ENCODE peak calls at places on chromosome 5, in ten cellular contexts. X, F, K, N, E, S, L, Y, U and B are unnamed samples.

GRCh38 chr5:56698463-56699381 is 116.6 kb upstream of the MAP3K1 start:
- DNase-seq in L (no peak), E (no peak), U (no peak), X (no peak), N (no peak), K (no peak), S (no peak), F (no peak), Y (no peak), B (no peak)

GRCh38 chr5:179668404-179668803 is 12.4 kb downstream of the CBY3 start:
- DNase-seq in F (peak; percentile 44), K (peak; percentile 70), L (peak; percentile 66), X (peak; percentile 54), S (no peak), Y (peak; percentile 36), E (peak; percentile 74), N (no peak), U (no peak), B (peak; percentile 53)

GRCh38 chr5:67089200-67089725 is 107.3 kb downstream of the CD180 start:
- DNase-seq in K (peak; percentile 52), F (peak; percentile 22), Y (no peak), L (peak; percentile 14), N (no peak), U (peak; percentile 8), X (peak; percentile 65), E (peak; percentile 68), S (no peak), B (peak; percentile 36)

GRCh38 chr5:175590471-175590881 is 67.4 kb upstream of the HRH2 start:
- DNase-seq in U (no peak), S (no peak), L (peak; percentile 82), X (peak; percentile 25), F (peak; percentile 82), E (peak; percentile 4), Y (no peak), K (peak; percentile 40), N (no peak), B (peak; percentile 15)

GRCh38 chr5:33153891-33154290 is 286.9 kb upstream of the TARS1 start:
- DNase-seq in N (no peak), X (peak; percentile 37), S (no peak), Y (no peak), L (no peak), U (no peak), E (peak; percentile 27), F (no peak), K (peak; percentile 53), B (no peak)

GRCh38 chr5:11656940-11657339 is 247.3 kb downstream of the CTNND2 start:
- DNase-seq in N (no peak), U (no peak), Y (no peak), S (no peak), X (no peak), E (no peak), L (no peak), K (no peak), F (no peak), B (no peak)

GRCh38 chr5:88952344-88952743 is 69.4 kb upstream of the MEF2C start:
- DNase-seq in U (peak; percentile 18), L (peak; percentile 23), N (no peak), F (peak; percentile 41), S (no peak), E (peak; percentile 60), Y (no peak), X (peak; percentile 25), K (peak; percentile 33), B (no peak)

GRCh38 chr5:92554447-92555085 is 1026.5 kb downstream of the NR2F1-AS1 start:
- DNase-seq in U (no peak), E (no peak), S (no peak), F (no peak), L (no peak), N (no peak), Y (no peak), K (no peak), X (no peak), B (no peak)

DNA sequence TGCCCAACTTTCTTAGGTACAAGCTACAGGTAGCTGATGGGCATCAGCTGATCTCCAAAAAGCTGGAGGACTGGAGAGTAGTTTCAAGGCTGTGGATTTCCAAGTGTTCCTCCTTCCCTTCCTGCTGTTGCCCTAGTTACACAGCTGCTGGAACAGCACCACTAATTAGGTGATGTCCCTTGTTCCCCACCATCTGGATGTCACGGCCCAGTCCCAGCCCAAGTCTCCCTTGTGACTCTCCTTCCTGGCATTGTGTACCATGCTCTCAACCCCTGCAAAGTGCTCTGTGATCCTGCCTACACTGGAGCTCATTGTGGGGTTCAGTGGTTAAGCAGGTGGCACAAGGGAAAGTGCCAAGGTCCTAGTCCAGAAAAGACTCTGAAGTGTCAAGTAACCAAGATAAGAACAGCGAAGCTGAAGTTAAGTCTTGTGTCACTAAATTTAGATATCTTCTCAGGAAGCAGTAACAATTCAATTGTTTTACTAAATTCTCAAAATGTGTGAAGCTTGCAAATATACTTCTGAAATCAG is 604.5 kb downstream of the ISL1 start:
- DNase-seq in L (no peak), U (no peak), F (no peak), K (no peak), X (no peak), E (no peak), Y (no peak), N (no peak), S (no peak), B (no peak)
- H3K4me3 ChIP-seq in L (no peak overlapping the region), U (no peak overlapping the region), F (no peak overlapping the region), K (no peak overlapping the region), X (no peak overlapping the region), E (no peak overlapping the region), Y (no peak overlapping the region), N (no peak overlapping the region), S (no peak overlapping the region), B (no peak overlapping the region)

DNA sequence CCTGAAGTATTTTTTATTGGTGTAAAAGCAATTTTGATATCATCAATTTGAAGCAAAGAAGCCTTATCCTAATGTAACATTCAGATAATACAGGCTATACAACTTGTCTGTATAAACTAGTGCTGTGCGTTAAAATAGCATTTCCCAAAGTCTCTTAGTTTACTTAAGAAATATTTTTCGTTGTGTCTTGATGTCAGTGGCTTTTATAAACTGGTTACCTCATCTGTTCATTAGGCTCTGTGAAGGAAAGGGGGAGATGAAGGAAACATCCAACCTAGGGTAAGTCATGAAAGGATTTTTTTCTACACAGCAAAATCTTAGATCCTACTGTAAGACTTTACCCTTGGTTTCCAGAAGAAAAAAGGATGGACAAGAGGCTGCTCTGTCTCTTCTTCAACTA is 272.9 kb downstream of the PJA2 start:
- DNase-seq in X (peak; percentile 61), F (no peak), U (peak; percentile 18), L (no peak), E (no peak), N (no peak), K (no peak), Y (no peak), S (no peak), B (no peak)
- TF ChIP-seq CTCF in X (no peak), F (no peak), U (no peak), L (no peak), E (no peak), N (no peak), K (no peak), Y (no peak), S (no peak), B (no peak)

GRCh38 chr5:72177538-72177937 is 70.3 kb downstream of the MAP1B start:
- DNase-seq in F (no peak), N (no peak), E (no peak), U (no peak), S (no peak), K (no peak), X (no peak), L (no peak), Y (no peak), B (no peak)

GRCh38 chr5:72180925-72181324 is 73.7 kb downstream of the MAP1B start:
- DNase-seq in S (no peak), U (no peak), X (no peak), Y (no peak), N (no peak), L (no peak), K (no peak), E (no peak), F (no peak), B (no peak)

GRCh38 chr5:72183231-72183630 is 76.0 kb downstream of the MAP1B start:
- DNase-seq in L (no peak), U (no peak), Y (no peak), K (no peak), X (no peak), E (no peak), F (no peak), N (no peak), S (no peak), B (no peak)

GRCh38 chr5:72179816-72180440 is 72.7 kb downstream of the MAP1B start:
- DNase-seq in X (no peak), E (no peak), S (no peak), F (no peak), U (no peak), L (no peak), K (no peak), N (no peak), Y (no peak), B (peak; percentile 31)

DNA sequence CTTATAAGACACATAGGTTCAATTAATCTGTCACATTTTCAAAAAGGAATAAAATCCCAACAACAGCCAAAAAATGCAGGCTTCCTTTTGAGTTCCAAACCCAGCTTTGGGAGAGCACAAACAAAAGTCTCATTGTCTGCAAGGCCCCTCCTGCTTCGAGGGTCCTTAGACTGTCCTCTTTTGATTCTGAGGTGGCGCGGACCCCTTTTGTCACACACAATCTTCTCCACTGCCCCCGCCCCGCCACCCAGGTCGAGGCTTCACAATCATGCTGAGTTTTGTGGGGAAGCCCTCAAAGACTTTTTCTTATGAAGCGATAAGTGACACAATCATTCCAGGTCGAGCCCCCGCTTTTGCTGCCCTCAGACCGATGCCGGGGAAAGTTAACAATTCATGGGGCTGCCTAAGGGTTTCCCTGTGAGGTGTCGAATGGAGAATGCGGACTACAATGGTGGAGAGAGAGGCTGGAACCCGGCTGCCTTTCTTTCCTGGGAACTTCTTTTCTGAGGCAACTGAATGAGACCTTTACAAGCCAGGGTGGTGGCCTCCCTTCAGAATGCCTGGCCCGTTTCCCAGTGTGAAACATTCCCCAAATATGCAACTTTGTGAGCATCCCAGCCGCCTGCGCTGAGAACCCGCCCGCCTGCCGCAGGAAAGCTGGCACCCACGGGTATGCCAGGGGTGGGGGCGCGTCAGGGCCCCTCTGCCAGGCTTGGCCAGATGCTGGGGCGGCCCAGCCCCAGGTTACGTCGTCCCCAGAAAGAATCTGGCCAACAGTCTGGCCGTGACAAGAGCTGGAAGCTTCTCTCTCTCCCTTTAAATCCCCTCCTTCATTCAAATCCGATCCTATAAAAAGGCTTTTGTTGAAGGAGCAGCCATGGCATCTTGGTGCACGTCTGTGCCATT is 71.9 kb downstream of the MAP1B start:
- DNase-seq in E (peak; percentile 96), U (peak; percentile 74), K (peak; percentile 95), N (no peak), Y (peak; percentile 17), L (peak; percentile 95), S (peak; percentile 78), F (peak; percentile 96), X (peak; percentile 91), B (peak; percentile 94)
- H3K4me3 ChIP-seq in E (peak overlapping the region; percentile 38), U (peak overlapping the region; percentile 31), K (no peak overlapping the region), N (no peak overlapping the region), Y (no peak overlapping the region), L (peak overlapping the region; percentile 42), S (peak overlapping the region; percentile 14), F (peak overlapping the region; percentile 58), X (no peak overlapping the region), B (peak overlapping the region; percentile 54)

DNA sequence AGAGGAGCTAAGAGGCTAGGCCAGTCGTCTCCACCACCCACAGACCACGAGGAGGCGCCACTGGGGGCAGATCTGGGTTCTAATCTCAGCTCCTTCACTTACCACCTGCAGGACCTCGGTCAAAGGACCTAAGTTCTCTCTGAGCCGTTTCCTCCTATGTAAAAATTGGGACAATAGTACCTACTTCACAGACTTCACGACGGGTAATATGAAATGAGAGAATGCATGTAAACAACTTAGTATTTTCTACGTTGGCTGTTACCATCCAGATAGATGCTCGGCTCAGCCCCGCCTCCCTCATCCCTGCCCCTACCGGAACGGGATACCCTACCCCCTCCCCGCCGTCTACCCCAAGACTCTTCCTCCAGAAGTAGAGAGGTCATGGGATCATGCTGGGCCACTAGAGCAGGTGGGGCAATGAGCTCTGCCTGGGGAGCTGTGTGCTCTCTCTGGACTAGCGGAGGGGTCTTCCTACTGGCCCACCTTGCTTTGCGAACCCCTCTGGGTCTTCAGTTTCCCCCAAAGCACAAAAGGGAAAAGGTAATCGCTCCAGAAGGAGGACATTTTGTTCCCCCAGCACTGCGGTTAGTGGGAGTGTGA is 541 bp downstream of the GNPDA1 start:
- DNase-seq in F (peak; percentile 57), S (peak; percentile 45), K (peak; percentile 70), E (peak; percentile 62), X (no peak), N (peak; percentile 68), U (no peak), Y (peak; percentile 66), L (peak; percentile 56), B (peak; percentile 33)
- TF ChIP-seq CTCF in F (peak; percentile 63), S (peak; percentile 28), K (peak; percentile 63), E (peak; percentile 67), X (peak; percentile 37), N (no peak), U (peak; percentile 49), Y (peak; percentile 35), L (peak; percentile 66), B (peak; percentile 52)